ENCODE peak calls at places on chromosomes 4 and X, in nine cellular contexts. T is tibial nerve, N is transverse colon, K is stomach, P is A549, L is upper lobe of left lung, R is sigmoid colon, V is suprapubic skin, F is SK-N-SH. S is an unnamed sample.

GRCh38 chrX:112967903-112968302 is 127.3 kb upstream of the AMOT start:
- DNase-seq in K (no peak), P (no peak), V (no peak), F (no peak), R (no peak), L (no peak), T (no peak), N (no peak), S (no peak)

GRCh38 chrX:32896132-32896531 is 315.2 kb downstream of the DMD start:
- DNase-seq in T (no peak), L (no peak), V (no peak), K (no peak), R (no peak), P (no peak), F (no peak), N (no peak), S (no peak)

GRCh38 chr4:168803727-168804126 is 206.3 kb downstream of the CBR4 start:
- DNase-seq in N (no peak), F (no peak), P (no peak), R (no peak), V (no peak), T (no peak), L (no peak), K (no peak), S (no peak)

GRCh38 chrX:121356139-121356849 is 308.9 kb downstream of the GLUD2 start:
- DNase-seq in F (no peak), N (no peak), K (no peak), R (no peak), P (no peak), V (no peak), L (no peak), T (no peak), S (no peak)

GRCh38 chr4:141462361-141462760 is 174.0 kb upstream of the IL15 start:
- DNase-seq in V (no peak), P (no peak), L (no peak), N (no peak), T (no peak), F (no peak), K (no peak), R (no peak), S (no peak)

GRCh38 chrX:22397566-22397965 is 124.9 kb downstream of the CBLL2 start:
- DNase-seq in R (no peak), V (no peak), K (no peak), N (no peak), T (no peak), L (no peak), F (no peak), P (no peak), S (no peak)

GRCh38 chr4:186132577-186133277 is 28.2 kb downstream of the FAM149A start:
- DNase-seq in K (no peak), R (no peak), F (no peak), N (no peak), V (no peak), P (peak), T (no peak), L (no peak), S (no peak)

GRCh38 chr4:176002007-176002623 is 63.5 kb upstream of the WDR17 start:
- DNase-seq in N (peak), V (peak), L (peak), R (peak), K (peak), T (no peak), F (peak), P (peak), S (peak)

GRCh38 chrX:149129767-149130166 is 375.3 kb downstream of the IDS start:
- DNase-seq in K (no peak), N (no peak), L (no peak), P (no peak), T (no peak), V (no peak), F (no peak), R (no peak), S (no peak)

GRCh38 chr4:73815145-73815544 is 21.3 kb upstream of the CXCL6 start:
- DNase-seq in L (no peak), K (no peak), R (no peak), T (no peak), F (no peak), N (no peak), V (no peak), P (no peak), S (no peak)

GRCh38 chr4:168076989-168077725 is 15.2 kb upstream of the ANXA10 start:
- DNase-seq in L (peak), F (peak), R (no peak), V (no peak), T (peak), N (peak), P (peak), K (peak), S (peak)

GRCh38 chr4:41594439-41594838 is 56.5 kb downstream of the LIMCH1 start:
- DNase-seq in V (no peak), K (no peak), F (no peak), R (peak), T (peak), N (no peak), L (no peak), P (no peak), S (peak)

GRCh38 chrX:40564447-40564846 is 16.3 kb upstream of the ATP6AP2 start:
- DNase-seq in F (no peak), L (no peak), V (no peak), T (no peak), P (no peak), K (no peak), N (no peak), R (no peak), S (no peak)

GRCh38 chr4:148857234-148857972 is 415.2 kb upstream of the NR3C2 start:
- DNase-seq in F (no peak), K (no peak), P (no peak), N (no peak), L (no peak), V (no peak), R (no peak), T (no peak), S (no peak)

GRCh38 chr4:158807696-158808095 is 38.9 kb downstream of the FNIP2 start:
- DNase-seq in K (no peak), P (no peak), N (no peak), R (no peak), L (no peak), F (no peak), T (no peak), V (no peak), S (no peak)

GRCh38 chrX:538311-538710 is 92.3 kb upstream of the SHOX start:
- DNase-seq in L (no peak), T (no peak), P (no peak), R (no peak), V (no peak), F (no peak), N (no peak), K (no peak), S (no peak)

GRCh38 chr4:71732706-71733105 is 51.2 kb downstream of the GC start:
- DNase-seq in T (no peak), K (no peak), P (peak), L (no peak), R (no peak), V (no peak), N (no peak), F (peak), S (no peak)

GRCh38 chr4:188297873-188298272 is 158.6 kb downstream of the TRIML1 start:
- DNase-seq in F (no peak), T (no peak), N (no peak), V (no peak), P (no peak), R (no peak), L (no peak), K (no peak), S (no peak)

GRCh38 chr4:153785830-153786721 is 2.8 kb downstream of the SFRP2 start:
- DNase-seq in R (no peak), T (no peak), N (no peak), L (no peak), V (no peak), K (no peak), P (peak), F (peak), S (no peak)

GRCh38 chrX:138711399-138712347 is at the start of gene FGF13:
- DNase-seq in N (peak), P (peak), R (peak), T (no peak), V (no peak), L (peak), K (peak), F (peak), S (peak)

GRCh38 chrX:34275710-34276109 is 143.6 kb upstream of the FAM47A start:
- DNase-seq in P (no peak), V (no peak), N (no peak), F (no peak), K (no peak), T (no peak), R (no peak), L (no peak), S (no peak)

GRCh38 chr4:86976801-86977485 is 42.1 kb downstream of the AFF1 start:
- DNase-seq in K (no peak), V (no peak), R (no peak), L (no peak), P (no peak), T (no peak), F (no peak), N (no peak), S (no peak)

DNA sequence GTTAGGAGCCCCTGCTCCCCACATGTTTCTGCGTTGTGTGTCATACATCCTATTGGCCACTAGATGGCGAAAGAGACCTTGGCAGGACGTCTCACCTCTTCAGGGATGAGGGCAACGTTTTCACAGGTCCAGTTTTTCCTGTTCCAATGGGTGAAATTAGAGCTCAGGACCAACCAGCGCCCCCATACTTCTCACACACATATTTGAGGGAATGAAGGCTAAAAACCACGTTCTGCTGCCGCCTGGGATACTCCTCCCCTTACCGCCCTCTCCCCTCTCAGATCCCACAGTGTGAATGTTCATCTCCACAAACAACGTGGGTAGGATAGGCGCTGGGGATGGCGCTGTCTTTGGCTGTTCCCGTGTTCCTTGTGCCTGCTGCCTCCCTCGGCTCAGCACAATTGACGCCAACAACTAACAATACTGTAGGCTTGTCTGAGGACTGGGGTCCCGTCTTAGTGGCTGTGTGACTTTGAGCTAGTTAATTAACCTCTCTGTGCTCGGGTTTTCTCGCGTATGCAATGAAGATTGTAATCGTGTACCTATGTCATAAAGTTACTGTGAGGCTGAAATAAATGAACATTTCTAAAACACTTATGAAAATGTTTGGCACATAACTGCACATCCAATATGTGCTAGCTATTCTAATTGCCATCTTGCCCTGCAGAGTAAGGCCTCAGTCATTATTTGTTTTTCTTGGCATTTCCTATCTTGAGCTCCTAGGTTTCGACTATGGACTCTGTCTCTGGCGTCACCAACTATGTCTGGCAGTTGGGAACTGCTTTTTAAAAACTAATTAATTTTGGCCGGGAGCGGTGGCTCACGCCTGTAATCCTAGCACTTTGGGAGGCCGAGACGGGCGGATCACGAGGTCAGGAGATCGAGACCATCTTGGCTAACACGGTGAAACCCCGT is 181.3 kb upstream of the STK26 start:
- DNase-seq in L (peak), K (peak), V (no peak), F (peak), R (no peak), T (no peak), P (peak), N (peak), S (no peak)
- H3K4me3 ChIP-seq in L (no peak), K (no peak), V (no peak), F (peak), R (no peak), T (no peak), P (no peak), N (no peak), S (no peak)

DNA sequence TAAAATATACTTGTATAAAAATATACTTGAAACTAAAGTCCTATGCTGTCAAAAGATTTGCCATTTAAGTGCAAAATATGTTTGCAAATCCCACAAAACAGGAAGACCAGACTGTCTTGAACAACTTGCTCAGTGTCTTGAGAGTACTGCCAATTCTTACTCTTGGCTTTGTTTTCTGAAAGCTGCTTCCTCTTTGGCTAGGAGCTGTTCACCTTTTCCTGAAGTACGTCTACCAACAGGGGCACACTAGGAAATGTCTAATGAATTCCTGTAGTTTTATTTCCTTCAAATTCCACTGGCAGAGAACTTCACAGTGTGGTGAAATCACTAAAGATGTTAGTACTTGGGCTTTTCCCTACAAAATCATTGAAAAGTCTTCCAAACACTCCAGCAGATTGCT is 46.4 kb upstream of the ABCG2 start:
- DNase-seq in P (peak), L (no peak), F (no peak), N (no peak), K (no peak), V (no peak), R (no peak), T (no peak), S (no peak)
- TF ChIP-seq EP300 in P (no peak), L (no peak), F (no peak), N (no peak), K (no peak), V (no peak), R (no peak), T (no peak), S (no peak)

GRCh38 chr4:10105920-10106319 is 10.7 kb downstream of the WDR1 start:
- DNase-seq in L (no peak), F (no peak), N (no peak), T (no peak), P (no peak), R (no peak), K (no peak), V (no peak), S (no peak)
- H3K27ac ChIP-seq in L (peak), F (peak), N (peak), T (peak), P (no peak), R (peak), K (peak), V (peak), S (peak)

GRCh38 chr4:22962186-22962786 is 269.5 kb downstream of the GBA3 start:
- DNase-seq in F (no peak), V (no peak), N (no peak), K (no peak), L (no peak), P (peak), T (no peak), R (no peak), S (no peak)
- H3K4me3 ChIP-seq in F (no peak), V (no peak), N (no peak), K (no peak), L (no peak), P (no peak), T (no peak), R (no peak), S (no peak)

GRCh38 chr4:51909236-51909703 is 66.3 kb downstream of the DCUN1D4 start:
- DNase-seq in N (peak), R (no peak), P (peak), T (no peak), V (no peak), L (no peak), K (peak), F (no peak), S (no peak)
- TF ChIP-seq EP300 in N (no peak), R (no peak), P (no peak), T (no peak), V (no peak), L (no peak), K (no peak), F (no peak), S (no peak)

GRCh38 chr4:81485310-81485980 is 13.7 kb upstream of the RASGEF1B start:
- DNase-seq in F (no peak), L (no peak), T (no peak), N (no peak), P (no peak), V (no peak), R (no peak), K (no peak), S (no peak)
- H3K27ac ChIP-seq in F (no peak), L (no peak), T (no peak), N (no peak), P (no peak), V (no peak), R (no peak), K (no peak), S (no peak)

S was measured in ovary.